ENCODE peak calls at places on chromosomes 3 and 15, in five cellular contexts. One of them, this sample, is unnamed.

GRCh38 chr3:123301331-123302184 is 99.8 kb downstream of the SEC22A start:
- DNase-seq in endothelial cell of umbilical vein: no peak
- DNase-seq in mesenchymal stem cell: no peak
- DNase-seq in SK-N-SH: no peak
- DNase-seq in neuronal stem cell: no peak
- DNase-seq in this sample: no peak

GRCh38 chr3:14120111-14120920 is 4.4 kb downstream of the CHCHD4 start:
- DNase-seq in endothelial cell of umbilical vein: no peak
- DNase-seq in SK-N-SH: no peak
- DNase-seq in mesenchymal stem cell: no peak
- DNase-seq in neuronal stem cell: no peak
- DNase-seq in this sample: no peak

GRCh38 chr15:73936181-73936580 is 9.9 kb downstream of the LOXL1 start:
- DNase-seq in endothelial cell of umbilical vein: no peak
- DNase-seq in neuronal stem cell: no peak
- DNase-seq in SK-N-SH: peak; percentile 70
- DNase-seq in mesenchymal stem cell: peak; percentile 72
- DNase-seq in this sample: peak; percentile 54

GRCh38 chr3:16370503-16370871 is 105.5 kb downstream of the OXNAD1 start:
- DNase-seq in mesenchymal stem cell: no peak
- DNase-seq in SK-N-SH: no peak
- DNase-seq in neuronal stem cell: no peak
- DNase-seq in endothelial cell of umbilical vein: no peak
- DNase-seq in this sample: no peak

GRCh38 chr15:36362508-36362907 is 216.9 kb upstream of the CDIN1 start:
- DNase-seq in mesenchymal stem cell: peak; percentile 26
- DNase-seq in SK-N-SH: no peak
- DNase-seq in neuronal stem cell: no peak
- DNase-seq in endothelial cell of umbilical vein: no peak
- DNase-seq in this sample: peak; percentile 82

GRCh38 chr3:32249184-32249782 is 10.8 kb downstream of the CMTM8 start:
- DNase-seq in SK-N-SH: no peak
- DNase-seq in neuronal stem cell: no peak
- DNase-seq in endothelial cell of umbilical vein: no peak
- DNase-seq in mesenchymal stem cell: peak; percentile 89
- DNase-seq in this sample: peak; percentile 96

GRCh38 chr3:81249540-81250029 is 511.9 kb downstream of the GBE1 start:
- DNase-seq in SK-N-SH: no peak
- DNase-seq in endothelial cell of umbilical vein: peak; percentile 54
- DNase-seq in neuronal stem cell: no peak
- DNase-seq in mesenchymal stem cell: peak; percentile 55
- DNase-seq in this sample: peak; percentile 77

GRCh38 chr3:112046599-112046998 is 12.1 kb downstream of the TMPRSS7 start:
- DNase-seq in SK-N-SH: no peak
- DNase-seq in endothelial cell of umbilical vein: no peak
- DNase-seq in mesenchymal stem cell: no peak
- DNase-seq in neuronal stem cell: no peak
- DNase-seq in this sample: peak; percentile 55

GRCh38 chr15:29770796-29771195 is 51.5 kb downstream of the TJP1 start:
- DNase-seq in mesenchymal stem cell: peak; percentile 18
- DNase-seq in SK-N-SH: no peak
- DNase-seq in endothelial cell of umbilical vein: no peak
- DNase-seq in neuronal stem cell: no peak
- DNase-seq in this sample: peak; percentile 47

GRCh38 chr3:126345231-126345630 is 12.0 kb downstream of the KLF15 start:
- DNase-seq in mesenchymal stem cell: no peak
- DNase-seq in neuronal stem cell: no peak
- DNase-seq in endothelial cell of umbilical vein: no peak
- DNase-seq in SK-N-SH: no peak
- DNase-seq in this sample: no peak

DNA sequence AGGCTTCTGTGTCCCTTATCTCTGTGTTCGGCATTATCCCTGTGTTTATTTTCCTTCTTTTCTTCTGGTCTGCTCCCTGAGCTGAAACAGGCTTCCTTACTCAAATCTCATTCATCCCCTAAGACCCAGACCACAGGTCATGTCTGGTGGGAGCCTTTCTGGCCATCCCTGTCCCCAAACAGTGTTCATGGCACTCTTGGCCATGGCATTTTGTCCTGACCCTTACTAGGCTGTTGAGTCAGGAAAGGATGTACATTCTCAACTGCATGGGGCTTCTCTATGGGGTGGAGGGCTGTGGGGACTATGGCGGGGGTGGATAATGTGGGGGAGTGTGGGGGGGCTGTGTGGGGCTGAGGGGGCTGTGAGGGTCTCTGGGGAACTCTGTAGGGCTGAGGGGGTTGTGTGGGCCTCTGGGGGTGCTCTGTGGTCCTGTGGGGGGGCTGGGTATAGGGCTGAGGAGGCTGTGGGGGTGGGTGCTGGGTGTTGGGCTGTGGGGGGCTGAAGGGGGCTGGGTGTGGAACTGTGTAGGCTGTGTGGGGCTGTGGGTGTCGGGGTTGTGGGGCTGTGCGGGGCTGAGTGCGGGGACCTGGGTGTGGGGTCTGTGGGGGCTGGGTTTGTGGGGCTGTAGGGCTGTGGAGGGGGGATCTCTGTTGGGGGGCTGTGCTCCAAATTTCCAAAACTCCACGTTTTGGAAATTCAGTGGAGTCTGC is 64.3 kb downstream of the KLF13 start:
- DNase-seq in neuronal stem cell: no peak
- DNase-seq in endothelial cell of umbilical vein: no peak
- DNase-seq in mesenchymal stem cell: no peak
- DNase-seq in SK-N-SH: no peak
- DNase-seq in this sample: no peak
- H3K27ac ChIP-seq in neuronal stem cell: no peak overlapping the region
- H3K27ac ChIP-seq in endothelial cell of umbilical vein: no peak overlapping the region
- H3K27ac ChIP-seq in mesenchymal stem cell: no peak overlapping the region
- H3K27ac ChIP-seq in SK-N-SH: no peak overlapping the region
- H3K27ac ChIP-seq in this sample: no peak overlapping the region

DNA sequence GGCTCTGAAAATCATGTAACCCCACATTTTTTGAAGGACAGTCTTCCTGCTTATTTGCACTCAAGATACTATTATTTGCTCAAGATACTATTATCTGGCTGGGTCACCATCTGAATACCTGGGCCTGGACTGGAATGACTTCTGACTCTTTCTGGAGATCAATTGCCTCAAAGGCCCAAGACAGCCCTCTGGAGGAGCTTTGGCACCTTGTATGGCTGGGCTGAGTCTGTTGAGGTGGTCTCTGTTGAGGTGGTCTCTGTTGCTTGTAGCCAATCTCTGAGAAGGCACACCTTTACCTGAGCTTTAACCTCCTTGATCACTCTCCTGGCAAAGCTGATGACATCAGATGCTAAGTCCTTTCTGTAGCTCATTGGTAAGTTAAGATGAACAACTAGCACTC is 33.0 kb downstream of the SPATA12 start:
- DNase-seq in mesenchymal stem cell: no peak
- DNase-seq in endothelial cell of umbilical vein: no peak
- DNase-seq in SK-N-SH: no peak
- DNase-seq in neuronal stem cell: no peak
- DNase-seq in this sample: no peak
- H2AFZ ChIP-seq in mesenchymal stem cell: no peak overlapping the region
- H2AFZ ChIP-seq in endothelial cell of umbilical vein: no peak overlapping the region
- H2AFZ ChIP-seq in SK-N-SH: no peak overlapping the region
- H2AFZ ChIP-seq in neuronal stem cell: no peak overlapping the region
- H2AFZ ChIP-seq in this sample: no peak overlapping the region

GRCh38 chr3:46881819-46882376 is 4.4 kb downstream of the PTH1R start:
- DNase-seq in neuronal stem cell: no peak
- DNase-seq in SK-N-SH: peak; percentile 83
- DNase-seq in mesenchymal stem cell: peak; percentile 25
- DNase-seq in endothelial cell of umbilical vein: no peak
- DNase-seq in this sample: peak; percentile 11
- H3K4me3 ChIP-seq in neuronal stem cell: peak overlapping the region; percentile 38
- H3K4me3 ChIP-seq in SK-N-SH: peak overlapping the region; percentile 64
- H3K4me3 ChIP-seq in mesenchymal stem cell: peak overlapping the region; percentile 47
- H3K4me3 ChIP-seq in endothelial cell of umbilical vein: no peak overlapping the region
- H3K4me3 ChIP-seq in this sample: no peak overlapping the region

DNA sequence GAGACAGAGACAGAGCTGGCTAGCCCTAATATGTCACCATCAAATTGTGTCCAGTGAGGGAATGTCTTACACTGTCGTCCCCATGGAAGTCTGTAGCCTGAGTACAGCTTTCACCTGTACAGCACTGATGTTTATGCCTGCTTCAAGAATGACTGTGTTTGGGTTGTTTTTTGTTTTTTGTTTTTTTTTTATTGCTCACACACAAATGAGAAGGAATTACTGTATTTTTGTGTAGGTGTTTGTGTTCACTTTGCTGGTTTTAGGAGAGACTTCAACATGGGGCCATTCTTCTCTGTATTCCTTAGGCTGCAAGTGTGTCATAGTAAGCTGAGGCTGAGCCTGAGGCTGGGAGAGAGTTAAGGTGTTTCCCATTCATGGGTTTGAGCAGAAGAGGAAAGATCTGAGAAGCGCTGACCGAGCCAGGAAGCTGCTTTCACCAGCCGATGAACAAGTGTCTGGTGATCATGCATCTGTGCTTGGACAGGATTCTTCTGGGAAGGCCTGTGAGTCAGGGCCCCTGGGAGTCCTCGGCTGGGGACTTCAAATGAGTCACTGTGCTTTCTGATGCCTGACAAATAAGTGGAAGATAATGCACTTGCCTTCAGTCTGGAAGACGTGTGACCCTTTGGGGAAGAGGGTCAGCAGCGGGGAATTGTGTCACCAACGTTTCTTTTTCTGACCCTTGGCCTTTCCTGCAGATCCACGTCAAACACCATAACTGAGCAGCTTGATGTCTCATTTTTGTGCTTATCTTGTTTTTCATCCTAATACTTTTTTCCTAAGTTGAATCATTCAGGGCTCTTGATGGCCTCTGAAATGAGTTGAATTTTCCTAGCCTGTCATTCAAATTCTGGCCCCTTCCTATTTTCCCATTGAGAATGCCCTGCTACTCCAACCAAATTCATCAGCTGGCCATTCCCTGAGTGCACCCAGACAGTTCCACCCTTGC is 36.7 kb upstream of the ZBTB38 start:
- DNase-seq in SK-N-SH: no peak
- DNase-seq in neuronal stem cell: no peak
- DNase-seq in mesenchymal stem cell: peak; percentile 99
- DNase-seq in endothelial cell of umbilical vein: peak; percentile 95
- DNase-seq in this sample: peak; percentile 99
- H3K27ac ChIP-seq in SK-N-SH: no peak overlapping the region
- H3K27ac ChIP-seq in neuronal stem cell: no peak overlapping the region
- H3K27ac ChIP-seq in mesenchymal stem cell: peak overlapping the region; percentile 91
- H3K27ac ChIP-seq in endothelial cell of umbilical vein: peak overlapping the region; percentile 72
- H3K27ac ChIP-seq in this sample: peak overlapping the region; percentile 83